ENCODE peak calls at places on chromosomes 1 and 21, in eight cellular contexts. O is psoas muscle, M is PC-3, Z is mammary epithelial cell, K is endodermal cell, S is tibial nerve, F is SJSA1, V is endothelial cell of umbilical vein. P is an unnamed sample. For H3K9me3, the result is how much of the 10 kb centered on the place peaks cover.

GRCh38 chr1:118636004-118636403 is 352.1 kb downstream of the TBX15 start:
- DNase-seq in F (no peak), Z (no peak), O (no peak), S (no peak), M (peak), K (no peak), V (no peak), P (no peak)

GRCh38 chr1:155186266-155186954 is 12.8 kb downstream of the TRIM46 start:
- DNase-seq in M (no peak), F (no peak), V (no peak), Z (no peak), O (peak), K (peak), S (no peak), P (no peak)

GRCh38 chr1:201406831-201407406 is 7.8 kb upstream of the LAD1 start:
- DNase-seq in K (no peak), S (no peak), Z (peak), V (no peak), O (no peak), F (no peak), M (no peak), P (no peak)

GRCh38 chr1:34790985-34791384 is 1.8 kb upstream of the GJA4 start:
- DNase-seq in M (no peak), K (no peak), O (no peak), S (no peak), Z (no peak), V (no peak), F (no peak), P (no peak)

GRCh38 chr1:55049914-55050278 is 10.5 kb downstream of the PCSK9 start:
- DNase-seq in Z (no peak), F (no peak), O (no peak), S (no peak), V (peak), K (no peak), M (no peak), P (no peak)

GRCh38 chr1:211897011-211897410 is 66.4 kb upstream of the LPGAT1 start:
- DNase-seq in F (no peak), Z (no peak), O (no peak), M (peak), S (no peak), K (no peak), V (no peak), P (no peak)

GRCh38 chr1:159881930-159882839 is 17.8 kb downstream of the CFAP45 start:
- DNase-seq in F (peak), S (peak), M (peak), K (no peak), O (peak), V (peak), Z (peak), P (peak)

GRCh38 chr1:108125312-108126138 is 74.6 kb downstream of the SLC25A24 start:
- DNase-seq in Z (peak), V (peak), O (peak), K (peak), F (peak), S (peak), M (peak), P (peak)

GRCh38 chr21:34122047-34122446 is 48.7 kb downstream of the MRPS6 start:
- DNase-seq in V (no peak), S (no peak), Z (no peak), K (no peak), M (no peak), O (no peak), F (no peak), P (no peak)

GRCh38 chr1:85629532-85629920 is 49.0 kb downstream of the CCN1 start:
- DNase-seq in K (no peak), Z (no peak), M (peak), S (no peak), F (no peak), O (no peak), V (no peak), P (peak)

GRCh38 chr1:183571678-183572268 is 18.5 kb downstream of the NCF2 start:
- DNase-seq in F (no peak), V (no peak), O (no peak), Z (no peak), M (peak), K (no peak), S (no peak), P (no peak)

GRCh38 chr1:116382857-116383256 is 9.8 kb downstream of the ATP1A1 start:
- DNase-seq in F (no peak), S (no peak), Z (no peak), V (no peak), O (no peak), K (no peak), M (no peak), P (no peak)

GRCh38 chr1:12741946-12742345 is 4.1 kb upstream of the CFAP107 start:
- DNase-seq in K (no peak), Z (no peak), V (no peak), S (no peak), M (no peak), O (no peak), F (no peak), P (no peak)

GRCh38 chr1:28244549-28245251 is 8.8 kb downstream of the ATP5IF1 start:
- DNase-seq in S (no peak), M (no peak), O (no peak), V (no peak), K (no peak), F (no peak), Z (no peak), P (no peak)

GRCh38 chr21:31346256-31346821 is 2.3 kb upstream of the TIAM1 start:
- DNase-seq in F (no peak), O (no peak), K (no peak), Z (no peak), V (no peak), S (no peak), M (no peak), P (no peak)

GRCh38 chr1:242468749-242469148 is 55.7 kb downstream of the PLD5 start:
- DNase-seq in V (no peak), K (no peak), F (no peak), S (no peak), Z (peak), M (peak), O (no peak), P (no peak)

GRCh38 chr1:38256072-38256471 is 209.5 kb upstream of the POU3F1 start:
- DNase-seq in S (no peak), M (no peak), Z (no peak), O (peak), F (no peak), V (no peak), K (no peak), P (no peak)

GRCh38 chr1:150875197-150876110 is 945 bp downstream of the ARNT start:
- DNase-seq in K (no peak), S (peak), O (no peak), M (no peak), V (no peak), Z (peak), F (no peak), P (no peak)

GRCh38 chr1:46413596-46413985 is 19.5 kb downstream of the FAAH start:
- DNase-seq in K (peak), V (no peak), M (no peak), Z (no peak), S (no peak), F (no peak), O (peak), P (peak)

GRCh38 chr1:114336360-114336759 is 174.6 kb downstream of the TRIM33 start:
- DNase-seq in V (no peak), Z (peak), O (no peak), F (no peak), M (no peak), K (no peak), S (no peak), P (no peak)

GRCh38 chr1:59142663-59143487 is 154.0 kb upstream of the FGGY start:
- DNase-seq in O (no peak), Z (peak), K (peak), V (peak), M (peak), F (peak), S (no peak), P (peak)

GRCh38 chr1:111369177-111369576 is 58.4 kb downstream of the OVGP1 start:
- DNase-seq in S (no peak), M (peak), V (peak), O (no peak), K (no peak), Z (no peak), F (no peak), P (no peak)

GRCh38 chr1:184912392-184912791 is 61.9 kb downstream of the NIBAN1 start:
- DNase-seq in K (no peak), F (no peak), O (no peak), Z (peak), M (no peak), S (no peak), V (no peak), P (no peak)

GRCh38 chr1:230827081-230827681 is 41.1 kb downstream of the C1orf198 start:
- DNase-seq in M (peak), K (peak), S (peak), V (no peak), Z (peak), F (no peak), O (no peak), P (no peak)

GRCh38 chr1:234708700-234709395 is 98.9 kb upstream of the IRF2BP2 start:
- DNase-seq in S (no peak), M (no peak), Z (peak), K (no peak), O (no peak), V (no peak), F (peak), P (no peak)

GRCh38 chr1:58584082-58584895 is 7.2 kb upstream of the TACSTD2 start:
- DNase-seq in M (peak), V (peak), K (peak), Z (peak), O (peak), S (peak), F (peak), P (peak)

GRCh38 chr21:46326110-46326703 is 2.3 kb downstream of the PCNT start:
- DNase-seq in Z (no peak), F (no peak), O (no peak), V (no peak), M (peak), S (no peak), K (no peak), P (no peak)

GRCh38 chr21:45140346-45140940 is 66.1 kb downstream of the ADARB1 start:
- DNase-seq in V (peak), O (peak), Z (peak), K (peak), M (peak), F (peak), S (peak), P (peak)

GRCh38 chr1:153946622-153947246 is at the start of gene DENND4B:
- DNase-seq in V (peak), O (peak), F (peak), Z (peak), K (peak), M (peak), S (peak), P (peak)

GRCh38 chr1:78075621-78076020 is 29.9 kb downstream of the GIPC2 start:
- DNase-seq in V (peak), K (no peak), Z (no peak), S (no peak), M (peak), O (no peak), F (no peak), P (no peak)

GRCh38 chr1:92848201-92848600 is 16.4 kb downstream of the RPL5 start:
- DNase-seq in Z (peak), K (no peak), O (no peak), F (no peak), S (no peak), V (no peak), M (no peak), P (no peak)

GRCh38 chr1:38073926-38074677 is 27.5 kb upstream of the POU3F1 start:
- DNase-seq in O (no peak), Z (no peak), M (no peak), S (no peak), K (no peak), V (no peak), F (no peak), P (no peak)

DNA sequence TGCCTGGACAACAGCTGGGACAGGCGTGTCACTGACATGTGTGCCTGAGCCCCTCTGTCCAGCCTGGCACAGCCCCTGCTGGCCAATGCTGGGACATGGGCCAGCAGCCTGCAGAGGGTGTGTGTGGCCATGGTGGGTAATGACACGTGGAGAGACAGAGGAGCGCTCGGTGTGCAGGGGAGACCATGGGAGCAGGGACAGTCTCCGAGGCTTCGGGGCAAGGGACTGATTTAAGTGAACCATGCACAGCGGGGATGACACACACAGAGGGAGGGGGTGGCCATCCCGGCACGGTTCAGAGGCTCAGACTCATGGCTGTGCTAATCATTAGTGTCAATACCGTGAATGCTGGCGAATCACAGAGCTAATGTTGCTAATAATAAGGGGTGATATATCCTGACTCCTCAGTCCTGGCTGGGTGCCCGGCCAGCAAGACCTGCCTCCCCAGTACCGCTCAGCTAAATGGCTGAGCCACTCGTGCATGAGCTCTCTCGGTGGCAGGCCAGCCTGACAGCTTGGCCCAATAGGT is 41.6 kb downstream of the IGSF21 start:
- DNase-seq in O (no peak), M (peak), Z (no peak), K (peak), V (no peak), F (no peak), S (no peak), P (no peak)
- H3K9me3 ChIP-seq in O (under half), M (under half), Z (under half), K (under half), V (under half), F (under half), S (under half), P (under half)

GRCh38 chr21:39956586-39956985 is 89.3 kb downstream of the PCP4 start:
- DNase-seq in O (no peak), S (no peak), M (no peak), K (no peak), V (no peak), Z (no peak), F (no peak), P (no peak)
- H3K9me3 ChIP-seq in O (under half), S (under half), M (under half), K (under half), V (under half), Z (under half), F (under half), P (under half)

DNA sequence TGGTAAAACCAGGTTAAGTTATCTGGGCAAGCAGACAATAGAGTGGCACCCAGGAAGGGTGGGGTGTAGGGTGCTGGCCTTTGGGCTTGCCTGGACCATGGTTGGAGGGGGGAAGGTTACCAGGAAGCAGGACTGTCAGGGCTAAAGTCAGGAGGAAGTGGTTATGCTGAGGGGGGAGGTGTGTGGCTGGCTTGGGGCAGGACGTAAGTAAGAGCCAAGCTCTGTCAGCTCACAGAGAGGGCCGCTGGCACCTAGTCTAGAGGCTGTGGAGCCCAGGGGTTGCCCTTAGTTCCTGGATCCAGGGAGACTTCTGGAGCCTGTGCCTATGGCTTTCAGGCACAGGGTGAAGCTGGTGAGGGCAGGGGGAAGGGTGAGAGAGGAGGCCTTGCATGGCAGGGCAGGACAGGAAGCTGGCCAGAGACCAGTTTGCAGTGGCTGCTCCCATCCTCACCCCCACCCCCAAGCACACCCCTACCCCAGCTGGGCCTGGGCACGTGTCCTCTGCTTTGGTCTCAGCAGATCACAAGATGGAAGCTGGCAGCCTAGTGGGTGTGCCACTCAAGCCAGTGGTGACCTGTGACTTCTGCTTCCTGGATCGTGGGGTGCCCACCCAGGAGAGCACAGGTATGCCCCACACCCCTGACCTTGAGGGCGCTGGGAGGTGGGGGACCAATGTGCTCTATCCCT is 20.5 kb upstream of the SMYD3 start:
- DNase-seq in F (no peak), M (peak), O (no peak), V (no peak), K (peak), S (no peak), Z (no peak), P (no peak)
- H3K9me3 ChIP-seq in F (under half), M (under half), O (under half), V (under half), K (under half), S (under half), Z (under half), P (under half)

GRCh38 chr1:248009681-248010080 is 3.8 kb upstream of the OR2L5 start:
- DNase-seq in K (no peak), S (no peak), F (no peak), V (no peak), Z (no peak), M (no peak), O (no peak), P (no peak)
- H3K9me3 ChIP-seq in K (half or more), S (under half), F (under half), V (under half), Z (under half), M (under half), O (under half), P (under half)

GRCh38 chr21:28074676-28075075 is 918.0 kb downstream of the LTN1 start:
- DNase-seq in Z (no peak), F (no peak), M (no peak), O (no peak), S (no peak), K (no peak), V (no peak), P (no peak)
- H3K9me3 ChIP-seq in Z (under half), F (under half), M (under half), O (under half), S (under half), K (under half), V (under half), P (under half)

GRCh38 chr1:31734582-31735107 is 29.5 kb downstream of the ADGRB2 start:
- DNase-seq in V (no peak), O (no peak), Z (no peak), K (no peak), S (no peak), F (no peak), M (no peak), P (no peak)
- H3K9me3 ChIP-seq in V (under half), O (under half), Z (under half), K (under half), S (under half), F (under half), M (under half), P (under half)

GRCh38 chr21:22342855-22343254 is 1344.6 kb downstream of the NCAM2 start:
- DNase-seq in M (no peak), Z (no peak), S (no peak), K (no peak), O (no peak), F (no peak), V (no peak), P (no peak)

GRCh38 chr21:22346576-22346975 is 1348.4 kb downstream of the NCAM2 start:
- DNase-seq in S (no peak), K (no peak), F (no peak), Z (no peak), V (no peak), M (no peak), O (no peak), P (no peak)

GRCh38 chr21:22343303-22343702 is 1345.1 kb downstream of the NCAM2 start:
- DNase-seq in F (no peak), Z (no peak), O (no peak), V (no peak), S (no peak), M (no peak), K (no peak), P (no peak)

GRCh38 chr21:22345624-22346023 is 1347.4 kb downstream of the NCAM2 start:
- DNase-seq in V (no peak), S (no peak), F (no peak), O (no peak), M (no peak), Z (no peak), K (no peak), P (no peak)

DNA sequence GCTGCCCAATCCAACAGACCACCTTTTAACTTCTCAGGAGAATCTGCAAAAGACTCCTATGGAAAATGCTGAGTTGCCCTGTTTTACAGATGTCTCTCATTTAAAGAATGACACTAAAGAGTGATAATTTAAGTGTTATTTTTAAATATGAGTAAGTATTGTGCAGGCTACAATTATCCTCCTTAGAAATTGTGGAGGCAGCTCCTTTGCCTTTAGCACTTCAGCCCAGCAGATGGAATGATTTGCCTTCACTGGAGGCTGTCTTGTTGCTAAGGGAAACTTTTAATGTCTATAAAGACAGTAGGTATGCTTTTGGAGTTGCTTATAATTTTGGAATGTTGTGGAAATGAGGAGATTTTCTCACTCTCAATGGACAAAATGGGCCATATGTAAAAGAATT is 1345.5 kb downstream of the NCAM2 start:
- DNase-seq in K (no peak), M (no peak), Z (no peak), S (no peak), V (no peak), O (no peak), F (no peak), P (no peak)
- H3K9me3 ChIP-seq in K (under half), M (under half), Z (under half), S (under half), V (under half), O (under half), F (under half), P (under half)

DNA sequence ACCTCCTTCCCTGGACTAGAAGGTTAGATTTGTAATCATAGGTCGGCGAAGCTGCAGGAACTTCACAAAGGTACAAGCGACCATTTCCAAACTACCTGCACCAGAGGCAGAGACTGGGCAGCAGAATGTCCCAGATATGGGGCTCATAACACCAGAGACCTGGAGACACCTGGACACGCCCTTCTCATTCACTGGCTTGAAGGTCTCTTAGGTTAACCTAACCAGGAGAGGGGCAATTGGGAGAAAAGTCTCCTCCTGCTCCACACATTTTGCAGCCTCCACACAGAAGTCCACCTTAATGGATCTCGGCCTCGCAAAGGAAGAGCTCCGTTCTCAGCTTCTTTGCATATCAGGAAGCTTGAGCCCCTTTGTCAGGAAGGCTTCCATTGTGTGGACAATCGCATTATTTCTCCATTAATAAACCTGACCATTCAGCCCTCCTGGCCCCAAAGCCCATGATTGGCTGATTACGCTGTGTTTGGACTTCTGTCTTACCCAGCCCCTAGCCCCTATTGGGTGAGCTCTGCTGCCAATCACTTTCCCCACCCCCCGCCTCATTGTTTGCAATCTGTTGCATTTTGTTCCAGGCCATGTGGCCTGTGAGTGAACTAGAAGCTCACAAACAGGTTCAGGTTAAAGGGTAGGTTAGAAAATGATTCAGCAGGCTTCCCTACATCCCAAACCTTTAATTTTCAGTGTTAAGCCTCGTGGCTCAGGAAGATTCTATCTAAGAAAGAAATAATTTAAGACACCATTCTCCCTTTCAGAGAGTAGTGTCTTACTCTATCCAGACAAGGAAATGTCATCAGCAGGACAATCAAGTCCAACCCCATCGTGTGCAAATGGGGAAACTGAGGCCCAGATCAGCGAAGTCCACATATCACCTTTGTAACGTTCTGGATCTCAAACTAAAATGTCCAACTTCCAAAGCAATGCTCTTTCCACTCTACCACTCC is 2.8 kb downstream of the MYCL start:
- DNase-seq in M (peak), F (peak), S (no peak), Z (no peak), K (peak), O (no peak), V (peak), P (peak)
- H3K9me3 ChIP-seq in M (under half), F (under half), S (under half), Z (under half), K (under half), O (under half), V (under half), P (under half)